ENCODE peak calls at places on chromosomes 7 and 10, in nine cellular contexts. One of them, this sample, is unnamed.
A peak's percentile ranks its signal among the peaks of the same experiment; 100 is the strongest.

GRCh38 chr10:50470798-50471582 is 152.8 kb downstream of the SGMS1 start:
- DNase-seq in colonic mucosa: peak; percentile 44
- DNase-seq in Peyer's patch: no peak
- DNase-seq in GM23338: peak; percentile 78
- DNase-seq in bronchial epithelial cell: peak; percentile 76
- DNase-seq in GM20000: no peak
- DNase-seq in stomach: no peak
- DNase-seq in lower lobe of right lung: no peak
- DNase-seq in A549: no peak
- DNase-seq in this sample: no peak

GRCh38 chr7:26153823-26154783 is 2.1 kb downstream of the NFE2L3 start:
- DNase-seq in colonic mucosa: peak; percentile 79
- DNase-seq in Peyer's patch: peak; percentile 38
- DNase-seq in GM23338: peak; percentile 93
- DNase-seq in bronchial epithelial cell: peak; percentile 56
- DNase-seq in GM20000: peak; percentile 48
- DNase-seq in stomach: peak; percentile 77
- DNase-seq in lower lobe of right lung: no peak
- DNase-seq in A549: no peak
- DNase-seq in this sample: peak; percentile 47

GRCh38 chr10:132411561-132412253 is 14.7 kb downstream of the PWWP2B start:
- DNase-seq in colonic mucosa: peak; percentile 74
- DNase-seq in Peyer's patch: no peak
- DNase-seq in GM23338: no peak
- DNase-seq in bronchial epithelial cell: no peak
- DNase-seq in GM20000: no peak
- DNase-seq in stomach: peak; percentile 69
- DNase-seq in lower lobe of right lung: peak; percentile 70
- DNase-seq in A549: no peak
- DNase-seq in this sample: no peak

GRCh38 chr10:1169186-1169885 is 113.2 kb downstream of the WDR37 start:
- DNase-seq in colonic mucosa: no peak
- DNase-seq in Peyer's patch: no peak
- DNase-seq in GM23338: no peak
- DNase-seq in bronchial epithelial cell: no peak
- DNase-seq in GM20000: no peak
- DNase-seq in stomach: no peak
- DNase-seq in lower lobe of right lung: no peak
- DNase-seq in A549: no peak
- DNase-seq in this sample: no peak

GRCh38 chr10:127797339-127797738 is 60.4 kb downstream of the FOXI2 start:
- DNase-seq in colonic mucosa: no peak
- DNase-seq in Peyer's patch: no peak
- DNase-seq in GM23338: no peak
- DNase-seq in bronchial epithelial cell: peak; percentile 5
- DNase-seq in GM20000: peak; percentile 10
- DNase-seq in stomach: no peak
- DNase-seq in lower lobe of right lung: no peak
- DNase-seq in A549: no peak
- DNase-seq in this sample: no peak

GRCh38 chr10:12481956-12482355 is 132.6 kb downstream of the CAMK1D start:
- DNase-seq in colonic mucosa: no peak
- DNase-seq in Peyer's patch: no peak
- DNase-seq in GM23338: no peak
- DNase-seq in bronchial epithelial cell: no peak
- DNase-seq in GM20000: no peak
- DNase-seq in stomach: no peak
- DNase-seq in lower lobe of right lung: no peak
- DNase-seq in A549: no peak
- DNase-seq in this sample: no peak

GRCh38 chr10:71344916-71345557 is 26.0 kb downstream of the SLC29A3 start:
- DNase-seq in colonic mucosa: no peak
- DNase-seq in Peyer's patch: no peak
- DNase-seq in GM23338: no peak
- DNase-seq in bronchial epithelial cell: no peak
- DNase-seq in GM20000: no peak
- DNase-seq in stomach: no peak
- DNase-seq in lower lobe of right lung: no peak
- DNase-seq in A549: no peak
- DNase-seq in this sample: no peak

GRCh38 chr10:131735577-131735976 is 165.2 kb upstream of the PPP2R2D start:
- DNase-seq in colonic mucosa: no peak
- DNase-seq in Peyer's patch: no peak
- DNase-seq in GM23338: no peak
- DNase-seq in bronchial epithelial cell: no peak
- DNase-seq in GM20000: no peak
- DNase-seq in stomach: peak; percentile 10
- DNase-seq in lower lobe of right lung: no peak
- DNase-seq in A549: no peak
- DNase-seq in this sample: no peak

GRCh38 chr7:74372511-74373111 is 81.1 kb upstream of the GTF2IRD1 start:
- DNase-seq in colonic mucosa: no peak
- DNase-seq in Peyer's patch: no peak
- DNase-seq in GM23338: peak; percentile 62
- DNase-seq in bronchial epithelial cell: no peak
- DNase-seq in GM20000: no peak
- DNase-seq in stomach: no peak
- DNase-seq in lower lobe of right lung: no peak
- DNase-seq in A549: no peak
- DNase-seq in this sample: no peak

GRCh38 chr7:20834656-20835055 is 48.0 kb upstream of the SP8 start:
- DNase-seq in colonic mucosa: no peak
- DNase-seq in Peyer's patch: no peak
- DNase-seq in GM23338: peak; percentile 30
- DNase-seq in bronchial epithelial cell: peak; percentile 9
- DNase-seq in GM20000: no peak
- DNase-seq in stomach: no peak
- DNase-seq in lower lobe of right lung: no peak
- DNase-seq in A549: no peak
- DNase-seq in this sample: no peak

GRCh38 chr7:88092676-88092999 is 127.2 kb downstream of the SRI start:
- DNase-seq in colonic mucosa: no peak
- DNase-seq in Peyer's patch: no peak
- DNase-seq in GM23338: no peak
- DNase-seq in bronchial epithelial cell: no peak
- DNase-seq in GM20000: no peak
- DNase-seq in stomach: no peak
- DNase-seq in lower lobe of right lung: no peak
- DNase-seq in A549: no peak
- DNase-seq in this sample: no peak

GRCh38 chr7:88091988-88092675 is 127.7 kb downstream of the SRI start:
- DNase-seq in colonic mucosa: no peak
- DNase-seq in Peyer's patch: no peak
- DNase-seq in GM23338: no peak
- DNase-seq in bronchial epithelial cell: no peak
- DNase-seq in GM20000: no peak
- DNase-seq in stomach: no peak
- DNase-seq in lower lobe of right lung: no peak
- DNase-seq in A549: no peak
- DNase-seq in this sample: no peak

GRCh38 chr7:88090233-88090632 is 129.6 kb downstream of the SRI start:
- DNase-seq in colonic mucosa: no peak
- DNase-seq in Peyer's patch: no peak
- DNase-seq in GM23338: no peak
- DNase-seq in bronchial epithelial cell: no peak
- DNase-seq in GM20000: no peak
- DNase-seq in stomach: no peak
- DNase-seq in lower lobe of right lung: no peak
- DNase-seq in A549: no peak
- DNase-seq in this sample: no peak

GRCh38 chr7:88090671-88091070 is 129.2 kb downstream of the SRI start:
- DNase-seq in colonic mucosa: no peak
- DNase-seq in Peyer's patch: no peak
- DNase-seq in GM23338: no peak
- DNase-seq in bronchial epithelial cell: no peak
- DNase-seq in GM20000: no peak
- DNase-seq in stomach: no peak
- DNase-seq in lower lobe of right lung: no peak
- DNase-seq in A549: no peak
- DNase-seq in this sample: peak; percentile 7

GRCh38 chr7:88089484-88090050 is 130.3 kb downstream of the SRI start:
- DNase-seq in colonic mucosa: no peak
- DNase-seq in Peyer's patch: no peak
- DNase-seq in GM23338: no peak
- DNase-seq in bronchial epithelial cell: no peak
- DNase-seq in GM20000: no peak
- DNase-seq in stomach: no peak
- DNase-seq in lower lobe of right lung: no peak
- DNase-seq in A549: no peak
- DNase-seq in this sample: no peak
- TF ChIP-seq CTCF in colonic mucosa: no peak
- TF ChIP-seq CTCF in Peyer's patch: no peak
- TF ChIP-seq CTCF in GM23338: no peak
- TF ChIP-seq CTCF in bronchial epithelial cell: no peak
- TF ChIP-seq CTCF in GM20000: no peak
- TF ChIP-seq CTCF in stomach: no peak
- TF ChIP-seq CTCF in lower lobe of right lung: no peak
- TF ChIP-seq CTCF in A549: no peak
- TF ChIP-seq CTCF in this sample: no peak

DNA sequence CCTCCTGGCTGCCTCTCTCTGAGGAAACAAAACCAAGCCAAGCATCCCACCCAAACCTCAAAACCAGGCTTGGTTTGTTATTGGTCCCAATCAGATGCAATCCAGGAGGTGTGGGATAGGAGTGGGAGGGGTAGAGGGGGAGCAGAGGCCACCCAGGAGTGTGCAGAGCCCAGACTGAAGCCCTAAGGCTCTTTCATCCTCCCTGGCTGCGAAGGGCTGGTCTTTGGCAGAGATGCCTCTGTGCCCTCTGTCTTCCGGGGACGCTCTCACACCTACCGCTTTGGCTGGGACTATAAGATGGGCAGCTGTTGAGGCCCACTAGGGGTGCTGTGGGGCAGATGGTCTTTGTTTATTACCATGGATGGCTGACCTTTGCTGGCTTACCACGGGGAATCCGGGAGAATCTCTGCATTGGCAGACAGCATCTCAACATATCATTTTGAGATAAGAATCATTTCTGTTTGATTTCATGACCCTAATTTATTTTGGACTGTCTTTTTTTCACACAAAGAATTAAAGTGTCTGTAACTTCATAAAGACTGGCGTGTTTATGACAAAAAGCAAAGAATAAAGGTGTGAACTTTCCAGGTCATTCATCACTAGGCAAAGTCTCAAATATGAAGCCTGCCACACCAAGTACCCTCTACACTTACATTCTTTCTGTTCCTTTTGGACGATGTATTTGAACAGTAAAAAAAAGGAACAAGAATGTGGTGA is 6.5 kb upstream of the DENND2A start:
- DNase-seq in colonic mucosa: peak; percentile 51
- DNase-seq in Peyer's patch: peak; percentile 63
- DNase-seq in GM23338: peak; percentile 90
- DNase-seq in bronchial epithelial cell: peak; percentile 33
- DNase-seq in GM20000: peak; percentile 62
- DNase-seq in stomach: no peak
- DNase-seq in lower lobe of right lung: no peak
- DNase-seq in A549: peak; percentile 97
- DNase-seq in this sample: peak; percentile 70
- TF ChIP-seq CTCF in colonic mucosa: peak; percentile 35
- TF ChIP-seq CTCF in Peyer's patch: no peak
- TF ChIP-seq CTCF in GM23338: peak; percentile 77
- TF ChIP-seq CTCF in bronchial epithelial cell: peak; percentile 60
- TF ChIP-seq CTCF in GM20000: peak; percentile 31
- TF ChIP-seq CTCF in stomach: peak; percentile 14
- TF ChIP-seq CTCF in lower lobe of right lung: peak; percentile 50
- TF ChIP-seq CTCF in A549: peak; percentile 62
- TF ChIP-seq CTCF in this sample: peak; percentile 65

GRCh38 chr7:156650042-156650441 is 9.5 kb downstream of the RNF32 start:
- DNase-seq in colonic mucosa: peak; percentile 45
- DNase-seq in Peyer's patch: no peak
- DNase-seq in GM23338: peak; percentile 80
- DNase-seq in bronchial epithelial cell: no peak
- DNase-seq in GM20000: peak; percentile 52
- DNase-seq in stomach: peak; percentile 79
- DNase-seq in lower lobe of right lung: no peak
- DNase-seq in A549: no peak
- DNase-seq in this sample: peak; percentile 45
- TF ChIP-seq CTCF in colonic mucosa: peak; percentile 29
- TF ChIP-seq CTCF in Peyer's patch: peak; percentile 50
- TF ChIP-seq CTCF in GM23338: peak; percentile 65
- TF ChIP-seq CTCF in bronchial epithelial cell: peak; percentile 35
- TF ChIP-seq CTCF in GM20000: peak; percentile 29
- TF ChIP-seq CTCF in stomach: peak; percentile 72
- TF ChIP-seq CTCF in lower lobe of right lung: peak; percentile 31
- TF ChIP-seq CTCF in A549: no peak
- TF ChIP-seq CTCF in this sample: peak; percentile 35

DNA sequence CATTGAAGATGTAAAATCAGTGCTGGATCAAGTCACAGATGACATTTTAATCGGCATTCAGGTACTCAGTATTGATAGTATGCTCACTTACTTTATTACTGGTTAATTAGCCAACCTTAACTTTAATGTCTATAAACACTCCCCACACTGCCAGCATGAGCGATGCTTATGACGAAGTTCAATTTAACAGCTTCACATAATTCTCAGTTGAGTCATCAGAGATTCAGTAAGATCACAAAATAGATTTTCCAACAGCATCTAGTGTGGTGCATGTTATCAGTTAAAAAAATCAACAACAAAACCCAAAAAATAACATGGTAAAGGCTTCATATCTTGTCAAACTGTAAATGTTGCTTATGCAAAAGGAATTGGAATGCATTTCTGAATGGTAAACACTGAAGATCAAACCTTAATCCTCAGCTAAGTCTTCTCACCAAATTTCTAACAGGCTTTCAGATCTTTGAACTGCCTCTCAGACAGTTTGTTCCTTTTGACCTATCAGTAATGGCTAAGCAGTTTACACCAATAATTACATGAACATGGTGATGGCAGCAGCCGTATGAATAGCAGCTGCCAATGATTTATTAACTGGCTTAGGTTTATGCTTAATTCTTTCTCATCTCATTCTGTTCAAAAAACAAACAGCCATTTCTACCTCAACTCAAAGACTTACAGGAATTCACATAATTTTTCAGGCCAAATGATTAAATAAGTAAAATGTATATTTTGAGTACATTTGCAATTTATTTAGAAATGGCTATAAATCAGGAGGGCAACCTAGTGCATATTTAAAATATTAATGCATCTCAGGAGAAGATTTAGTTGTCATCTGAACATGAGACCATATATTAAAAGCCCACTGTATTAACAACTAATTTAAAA is 98.5 kb downstream of the CABCOCO1 start:
- DNase-seq in colonic mucosa: no peak
- DNase-seq in Peyer's patch: no peak
- DNase-seq in GM23338: no peak
- DNase-seq in bronchial epithelial cell: peak; percentile 76
- DNase-seq in GM20000: no peak
- DNase-seq in stomach: no peak
- DNase-seq in lower lobe of right lung: no peak
- DNase-seq in A549: no peak
- DNase-seq in this sample: no peak
- TF ChIP-seq CTCF in colonic mucosa: no peak
- TF ChIP-seq CTCF in Peyer's patch: no peak
- TF ChIP-seq CTCF in GM23338: no peak
- TF ChIP-seq CTCF in bronchial epithelial cell: no peak
- TF ChIP-seq CTCF in GM20000: no peak
- TF ChIP-seq CTCF in stomach: no peak
- TF ChIP-seq CTCF in lower lobe of right lung: no peak
- TF ChIP-seq CTCF in A549: no peak
- TF ChIP-seq CTCF in this sample: no peak

DNA sequence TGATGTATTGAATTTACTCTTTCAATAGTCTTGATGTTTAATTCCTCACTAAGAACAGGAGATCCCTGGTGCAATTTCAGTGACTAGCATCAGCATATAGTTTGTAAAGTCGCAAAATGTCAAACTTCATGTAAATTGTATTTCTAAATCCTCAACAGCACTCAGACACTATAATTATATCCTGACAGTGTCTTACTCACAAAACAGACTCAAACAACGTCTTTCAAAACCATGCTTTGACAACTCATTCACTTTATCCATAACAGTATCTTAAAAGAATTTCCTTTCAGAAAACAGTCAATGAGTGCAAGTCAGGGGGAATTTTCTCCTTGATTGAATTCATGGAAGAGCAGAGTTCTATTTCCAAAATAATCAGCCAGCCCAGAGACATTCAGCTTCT is 20.8 kb downstream of the BAMBI start:
- DNase-seq in colonic mucosa: no peak
- DNase-seq in Peyer's patch: no peak
- DNase-seq in GM23338: no peak
- DNase-seq in bronchial epithelial cell: no peak
- DNase-seq in GM20000: no peak
- DNase-seq in stomach: no peak
- DNase-seq in lower lobe of right lung: no peak
- DNase-seq in A549: no peak
- DNase-seq in this sample: no peak
- TF ChIP-seq CTCF in colonic mucosa: no peak
- TF ChIP-seq CTCF in Peyer's patch: no peak
- TF ChIP-seq CTCF in GM23338: no peak
- TF ChIP-seq CTCF in bronchial epithelial cell: no peak
- TF ChIP-seq CTCF in GM20000: no peak
- TF ChIP-seq CTCF in stomach: no peak
- TF ChIP-seq CTCF in lower lobe of right lung: no peak
- TF ChIP-seq CTCF in A549: no peak
- TF ChIP-seq CTCF in this sample: no peak

This sample was measured in activated CD8-positive, alpha-beta T cell treated with anti-CD3 and anti-CD28 coated beads for 36 hours.